ENCODE peak calls at places on chromosomes 2 and 18, in eight cellular contexts. P, K, Z, Y, T, F, L and B are unnamed samples.

GRCh38 chr18:50507120-50507590 is 52.7 kb upstream of the MAPK4 start:
- DNase-seq in P (no peak), K (peak), Z (no peak), Y (peak), T (peak), F (no peak), L (peak), B (no peak)

GRCh38 chr18:23835076-23835475 is 145.8 kb downstream of the LAMA3 start:
- DNase-seq in P (no peak), K (no peak), Z (no peak), Y (no peak), T (no peak), F (no peak), L (no peak), B (no peak)

GRCh38 chr2:15571729-15572128 is 10.6 kb upstream of the NBAS start:
- DNase-seq in P (no peak), K (no peak), Z (no peak), Y (no peak), T (no peak), F (no peak), L (no peak), B (no peak)

GRCh38 chr2:1052671-1053270 is 102.1 kb downstream of the SNTG2 start:
- DNase-seq in P (no peak), K (no peak), Z (no peak), Y (no peak), T (no peak), F (no peak), L (no peak), B (no peak)

GRCh38 chr2:236440110-236440881 is 129.3 kb upstream of the ACKR3 start:
- DNase-seq in P (no peak), K (no peak), Z (no peak), Y (no peak), T (no peak), F (no peak), L (no peak), B (no peak)

GRCh38 chr18:43277164-43277600 is at the start of gene SYT4:
- DNase-seq in P (no peak), K (peak), Z (no peak), Y (peak), T (no peak), F (no peak), L (no peak), B (peak)

GRCh38 chr2:156065912-156066311 is 266.6 kb downstream of the NR4A2 start:
- DNase-seq in P (no peak), K (no peak), Z (no peak), Y (no peak), T (no peak), F (no peak), L (no peak), B (no peak)

GRCh38 chr2:173346035-173346434 is 8.6 kb upstream of the CDCA7 start:
- DNase-seq in P (no peak), K (no peak), Z (no peak), Y (no peak), T (no peak), F (no peak), L (no peak), B (no peak)

GRCh38 chr2:22355816-22356433 is 1029.1 kb upstream of the KLHL29 start:
- DNase-seq in P (peak), K (no peak), Z (peak), Y (no peak), T (peak), F (peak), L (peak), B (peak)

GRCh38 chr18:6681331-6681875 is 48.1 kb upstream of the ARHGAP28 start:
- DNase-seq in P (no peak), K (no peak), Z (no peak), Y (no peak), T (no peak), F (no peak), L (no peak), B (no peak)

GRCh38 chr2:101002562-101003277 is 631 bp downstream of the RPL31 start:
- DNase-seq in P (peak), K (no peak), Z (no peak), Y (no peak), T (no peak), F (no peak), L (peak), B (no peak)

GRCh38 chr2:174776223-174776622 is 12.0 kb upstream of the CHRNA1 start:
- DNase-seq in P (no peak), K (no peak), Z (peak), Y (no peak), T (no peak), F (no peak), L (no peak), B (no peak)

GRCh38 chr2:25740810-25741381 is 67.5 kb upstream of the DTNB start:
- DNase-seq in P (no peak), K (no peak), Z (no peak), Y (no peak), T (no peak), F (no peak), L (no peak), B (no peak)

GRCh38 chr2:230343747-230344146 is 16.8 kb downstream of the SP140L start:
- DNase-seq in P (no peak), K (no peak), Z (no peak), Y (no peak), T (no peak), F (no peak), L (no peak), B (no peak)

GRCh38 chr2:188322569-188323531 is 31.2 kb downstream of the GULP1 start:
- DNase-seq in P (no peak), K (no peak), Z (no peak), Y (no peak), T (no peak), F (no peak), L (no peak), B (no peak)

GRCh38 chr2:135072125-135072997 is 20.3 kb downstream of the RAB3GAP1 start:
- DNase-seq in P (no peak), K (no peak), Z (no peak), Y (no peak), T (no peak), F (no peak), L (no peak), B (no peak)

GRCh38 chr2:19225931-19226330 is 132.5 kb downstream of the OSR1 start:
- DNase-seq in P (no peak), K (no peak), Z (no peak), Y (no peak), T (no peak), F (no peak), L (no peak), B (no peak)

GRCh38 chr2:147844691-147845607 is at the start of gene ACVR2A:
- DNase-seq in P (peak), K (no peak), Z (peak), Y (peak), T (peak), F (peak), L (peak), B (peak)

GRCh38 chr2:52879561-52879960 is 888.0 kb upstream of the CHAC2 start:
- DNase-seq in P (no peak), K (no peak), Z (no peak), Y (no peak), T (no peak), F (no peak), L (no peak), B (no peak)

GRCh38 chr2:201696151-201696659 is 2.2 kb downstream of the MPP4 start:
- DNase-seq in P (no peak), K (no peak), Z (no peak), Y (no peak), T (no peak), F (no peak), L (no peak), B (no peak)

GRCh38 chr2:60882971-60883753 is 1.8 kb downstream of the REL start:
- DNase-seq in P (no peak), K (no peak), Z (no peak), Y (no peak), T (peak), F (no peak), L (peak), B (no peak)

GRCh38 chr2:234839285-234839684 is 112.5 kb upstream of the SH3BP4 start:
- DNase-seq in P (no peak), K (no peak), Z (no peak), Y (no peak), T (no peak), F (no peak), L (no peak), B (no peak)

GRCh38 chr2:62931536-62931935 is 119.1 kb upstream of the OTX1 start:
- DNase-seq in P (no peak), K (no peak), Z (no peak), Y (no peak), T (no peak), F (no peak), L (no peak), B (no peak)

GRCh38 chr2:33395660-33396249 is 80.7 kb upstream of the RASGRP3 start:
- DNase-seq in P (peak), K (no peak), Z (peak), Y (no peak), T (peak), F (peak), L (peak), B (no peak)

GRCh38 chr2:109218087-109218791 is 89.2 kb downstream of the SH3RF3 start:
- DNase-seq in P (no peak), K (no peak), Z (no peak), Y (no peak), T (no peak), F (no peak), L (no peak), B (peak)

GRCh38 chr2:18117592-18117991 is 239.1 kb downstream of the KCNS3 start:
- DNase-seq in P (no peak), K (no peak), Z (no peak), Y (no peak), T (peak), F (no peak), L (peak), B (no peak)

GRCh38 chr18:29849145-29849544 is 1193.4 kb downstream of the DSC3 start:
- DNase-seq in P (no peak), K (no peak), Z (no peak), Y (no peak), T (no peak), F (no peak), L (no peak), B (no peak)

GRCh38 chr2:178700922-178701342 is 106.3 kb downstream of the TTN start:
- DNase-seq in P (no peak), K (no peak), Z (no peak), Y (no peak), T (peak), F (no peak), L (no peak), B (no peak)

GRCh38 chr2:219511547-219512325 is 2.5 kb upstream of the ASIC4 start:
- DNase-seq in P (no peak), K (no peak), Z (no peak), Y (no peak), T (no peak), F (no peak), L (no peak), B (no peak)

GRCh38 chr2:67954125-67954748 is 108.6 kb downstream of the C1D start:
- DNase-seq in P (no peak), K (no peak), Z (no peak), Y (peak), T (no peak), F (no peak), L (peak), B (no peak)

GRCh38 chr2:10990561-10991111 is 78.9 kb downstream of the KCNF1 start:
- DNase-seq in P (no peak), K (no peak), Z (no peak), Y (no peak), T (no peak), F (peak), L (no peak), B (no peak)

GRCh38 chr2:158221055-158222021 is 119.7 kb downstream of the UPP2 start:
- DNase-seq in P (no peak), K (no peak), Z (no peak), Y (no peak), T (no peak), F (no peak), L (no peak), B (no peak)

GRCh38 chr2:207993141-207993763 is 32.1 kb downstream of the PLEKHM3 start:
- DNase-seq in P (no peak), K (no peak), Z (no peak), Y (no peak), T (peak), F (no peak), L (no peak), B (no peak)

GRCh38 chr2:238093181-238094140 is 6.7 kb upstream of the ESPNL start:
- DNase-seq in P (no peak), K (peak), Z (no peak), Y (no peak), T (peak), F (peak), L (no peak), B (peak)